ENCODE peak calls at places on chromosomes 7 and 10, in four cellular contexts. B, W, Z and J are unnamed samples.

GRCh38 chr10:24209421-24209770 is 458 bp downstream of the KIAA1217 start:
- DNase-seq in B (peak), W (peak), Z (no peak), J (no peak)

GRCh38 chr7:115676080-115676479 is 354.5 kb downstream of the TFEC start:
- DNase-seq in B (no peak), W (peak), Z (no peak), J (peak)

GRCh38 chr7:75986147-75986781 is 8.1 kb downstream of the TMEM120A start:
- DNase-seq in B (no peak), W (no peak), Z (no peak), J (no peak)

GRCh38 chr7:88795553-88795952 is at the start of gene TEX47:
- DNase-seq in B (no peak), W (no peak), Z (no peak), J (no peak)

GRCh38 chr10:72753760-72754231 is 61.9 kb downstream of the MCU start:
- DNase-seq in B (peak), W (no peak), Z (no peak), J (no peak)

GRCh38 chr7:98553666-98554065 is 63.4 kb upstream of the NPTX2 start:
- DNase-seq in B (no peak), W (no peak), Z (no peak), J (no peak)

GRCh38 chr10:62270020-62270419 is 1.4 kb upstream of the RTKN2 start:
- DNase-seq in B (no peak), W (no peak), Z (no peak), J (no peak)

GRCh38 chr10:89684604-89685003 is 16.8 kb upstream of the KIF20B start:
- DNase-seq in B (no peak), W (peak), Z (no peak), J (no peak)

GRCh38 chr7:113698556-113699220 is 220.1 kb downstream of the PPP1R3A start:
- DNase-seq in B (peak), W (peak), Z (no peak), J (peak)

GRCh38 chr7:22197376-22197775 is 159.6 kb downstream of the RAPGEF5 start:
- DNase-seq in B (no peak), W (no peak), Z (no peak), J (no peak)

GRCh38 chr7:100016209-100016901 is 959 bp downstream of the ZKSCAN1 start:
- DNase-seq in B (no peak), W (no peak), Z (no peak), J (no peak)

GRCh38 chr10:18713077-18713476 is 53.8 kb downstream of the ARL5B start:
- DNase-seq in B (peak), W (peak), Z (no peak), J (no peak)

GRCh38 chr10:79220296-79220695 is 127.0 kb upstream of the PPIF start:
- DNase-seq in B (no peak), W (no peak), Z (no peak), J (no peak)

GRCh38 chr7:70458195-70458695 is 673.7 kb upstream of the GALNT17 start:
- DNase-seq in B (peak), W (no peak), Z (no peak), J (no peak)

GRCh38 chr10:75736889-75737610 is 305.6 kb downstream of the LRMDA start:
- DNase-seq in B (no peak), W (no peak), Z (no peak), J (no peak)

GRCh38 chr7:158812684-158813083 is 16.6 kb downstream of the ESYT2 start:
- DNase-seq in B (no peak), W (no peak), Z (no peak), J (no peak)

GRCh38 chr10:42985436-42986316 is 91.2 kb upstream of the RET start:
- DNase-seq in B (no peak), W (no peak), Z (no peak), J (no peak)

GRCh38 chr7:129252133-129252532 is 27.3 kb downstream of the AHCYL2 start:
- DNase-seq in B (no peak), W (no peak), Z (no peak), J (no peak)

DNA sequence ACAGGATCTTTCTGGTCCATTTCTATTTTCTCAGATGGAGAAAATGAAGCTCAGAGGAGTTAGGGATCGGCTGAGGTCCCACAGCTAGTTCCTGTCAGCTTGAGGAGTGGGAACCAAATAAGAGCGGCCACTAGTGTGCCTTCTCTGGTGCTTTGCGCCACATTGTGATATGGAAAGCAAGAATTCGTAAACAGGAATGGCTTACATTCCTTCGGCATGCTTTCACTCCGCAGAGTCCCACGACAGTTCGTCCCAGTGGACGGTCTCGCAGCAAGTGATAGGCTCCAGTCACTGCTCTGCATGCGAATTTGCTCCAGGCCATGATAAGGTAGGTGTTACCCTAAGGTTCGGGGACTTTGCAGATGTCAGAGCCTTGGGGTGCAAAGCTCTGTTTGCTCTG is 41.5 kb upstream of the PTF1A start:
- DNase-seq in B (no peak), W (no peak), Z (no peak), J (no peak)
- H2BK15ac ChIP-seq in B (no peak), W (no peak), Z (no peak), J (no peak)

GRCh38 chr7:47267346-47267745 is 314.6 kb downstream of the TNS3 start:
- DNase-seq in B (no peak), W (no peak), Z (no peak), J (no peak)
- H2BK15ac ChIP-seq in B (no peak), W (peak), Z (peak), J (no peak)

GRCh38 chr10:31320179-31320597 is 1.2 kb downstream of the ZEB1 start:
- DNase-seq in B (peak), W (no peak), Z (peak), J (peak)

GRCh38 chr10:31317652-31318381 is 1.2 kb upstream of the ZEB1 start:
- DNase-seq in B (no peak), W (no peak), Z (no peak), J (no peak)

GRCh38 chr10:31318382-31318853 is 598 bp upstream of the ZEB1 start:
- DNase-seq in B (peak), W (peak), Z (no peak), J (no peak)

GRCh38 chr10:31319602-31320178 is 674 bp downstream of the ZEB1 start:
- DNase-seq in B (no peak), W (no peak), Z (no peak), J (no peak)

GRCh38 chr10:31318854-31319601 is at the start of gene ZEB1:
- DNase-seq in B (peak), W (peak), Z (peak), J (peak)
- H2BK15ac ChIP-seq in B (no peak), W (peak), Z (no peak), J (peak)

DNA sequence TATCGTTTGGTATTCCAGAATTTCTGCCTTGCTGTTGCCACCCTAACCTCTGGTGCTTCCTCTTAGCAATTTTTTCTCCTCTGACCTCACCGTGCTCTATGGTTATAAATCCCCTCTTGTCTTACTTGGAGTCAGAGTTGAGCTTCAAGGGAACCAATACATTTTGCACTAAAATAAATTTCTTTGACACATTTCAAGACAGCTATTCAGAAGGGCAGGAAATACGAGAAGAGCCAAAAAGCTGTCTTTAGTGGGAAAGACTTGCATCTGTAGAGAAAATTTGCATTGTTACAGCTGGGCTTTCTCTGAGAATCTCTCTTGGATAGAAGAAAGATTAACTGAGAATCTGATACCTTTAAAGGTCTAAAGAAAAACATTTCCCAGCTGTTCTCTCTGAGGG is 14.5 kb upstream of the AKR1C2 start:
- DNase-seq in B (no peak), W (no peak), Z (no peak), J (no peak)
- H2BK15ac ChIP-seq in B (no peak), W (no peak), Z (no peak), J (no peak)

GRCh38 chr10:12973149-12973718 is 28.3 kb downstream of the CCDC3 start:
- DNase-seq in B (peak), W (no peak), Z (no peak), J (no peak)

GRCh38 chr10:12975266-12975665 is 26.2 kb downstream of the CCDC3 start:
- DNase-seq in B (peak), W (no peak), Z (no peak), J (no peak)

GRCh38 chr10:12974845-12975199 is 26.7 kb downstream of the CCDC3 start:
- DNase-seq in B (no peak), W (no peak), Z (no peak), J (no peak)

GRCh38 chr10:12974123-12974844 is 27.2 kb downstream of the CCDC3 start:
- DNase-seq in B (no peak), W (no peak), Z (no peak), J (no peak)

DNA sequence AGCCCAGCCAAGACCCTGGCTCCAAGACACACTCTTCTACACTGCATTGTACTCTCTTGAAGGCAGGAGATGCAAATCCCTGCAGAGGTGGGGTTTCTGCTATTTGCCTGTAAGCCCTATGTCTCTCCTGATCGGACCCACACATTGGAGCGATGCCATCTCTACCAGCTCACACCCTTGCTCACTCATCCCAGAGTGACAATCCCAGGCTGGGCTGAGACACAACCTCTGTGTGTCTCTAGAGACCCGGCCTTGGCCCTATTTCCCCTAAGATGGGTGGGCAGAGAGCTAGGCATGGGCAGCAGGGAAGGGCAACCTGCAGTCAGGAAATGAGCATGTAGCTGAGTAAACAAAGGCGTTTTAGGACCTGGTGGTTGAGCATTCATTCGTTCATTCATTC is 25.6 kb downstream of the CCDC3 start:
- DNase-seq in B (no peak), W (no peak), Z (no peak), J (no peak)
- H2BK15ac ChIP-seq in B (no peak), W (no peak), Z (no peak), J (no peak)

GRCh38 chr7:66591801-66592596 is 36.7 kb upstream of the KCTD7 start:
- DNase-seq in B (peak), W (peak), Z (peak), J (peak)
- H2BK15ac ChIP-seq in B (no peak), W (peak), Z (no peak), J (peak)